ENCODE peak calls at places on chromosomes 7 and 10, in ten cellular contexts. A is activated gamma-delta T cell treated with Interleukin-2 at 50 U/mL for 16 hours; D is iPS-NIHi11; Y is activated CD4-positive, CD25-positive, alpha-beta regulatory T cell; B is cerebellum; E is BE2C; U is caudate nucleus; W is WTC11; N is GM12891; C is GM12865. K is an unnamed sample.

GRCh38 chr7:80584778-80585177 is 53.7 kb upstream of the CD36 start:
- DNase-seq in Y (no peak), B (no peak), E (no peak), C (no peak), U (no peak), W (no peak), D (peak; percentile 12), N (no peak), A (no peak), K (peak; percentile 29)

GRCh38 chr10:5861269-5862031 is 28.2 kb downstream of the ANKRD16 start:
- DNase-seq in W (no peak), N (no peak), U (no peak), C (no peak), D (no peak), B (no peak), A (no peak), E (no peak), Y (no peak), K (peak; percentile 83)

GRCh38 chr10:12777840-12778585 is 223.5 kb downstream of the CCDC3 start:
- DNase-seq in U (peak; percentile 35), A (no peak), C (no peak), B (peak; percentile 27), E (no peak), D (no peak), W (no peak), N (no peak), Y (no peak), K (no peak)

GRCh38 chr10:132897516-132898381 is 44.6 kb downstream of the CFAP46 start:
- DNase-seq in E (no peak), Y (no peak), U (no peak), A (no peak), B (peak; percentile 63), D (no peak), N (no peak), W (peak; percentile 4), C (no peak), K (no peak)

GRCh38 chr7:86454753-86455152 is 189.0 kb upstream of the GRM3 start:
- DNase-seq in W (no peak), D (no peak), E (no peak), A (no peak), N (no peak), U (no peak), B (no peak), Y (no peak), C (no peak), K (no peak)

GRCh38 chr7:50534690-50535290 is 30.4 kb downstream of the DDC start:
- DNase-seq in U (no peak), Y (no peak), D (no peak), N (no peak), B (no peak), A (no peak), C (no peak), E (peak; percentile 88), W (no peak), K (peak; percentile 37)

GRCh38 chr10:7541137-7542087 is 125.4 kb downstream of the ITIH5 start:
- DNase-seq in D (peak; percentile 43), A (no peak), E (no peak), Y (no peak), C (no peak), U (no peak), N (no peak), B (no peak), W (peak; percentile 59), K (peak; percentile 93)

GRCh38 chr10:1752153-1752552 is 14.8 kb upstream of the ADARB2 start:
- DNase-seq in B (no peak), C (no peak), U (no peak), A (no peak), N (no peak), Y (no peak), E (no peak), D (no peak), W (no peak), K (no peak)

GRCh38 chr10:63702107-63702506 is 180.9 kb downstream of the REEP3 start:
- DNase-seq in N (no peak), A (no peak), C (no peak), B (no peak), W (no peak), D (no peak), Y (no peak), U (no peak), E (no peak), K (no peak)

K was measured in HepG2.